ENCODE peak calls at places on chromosomes 3 and 15, in ten cellular contexts. H is natural killer cell, B is HEK293T, K is mesendoderm, X is NCI-H1930, L is fibroblast of the conjunctiva, D is M059J, F is occipital lobe, C is NCI-H1436 treated with DMSO at 0.1 percent for 48 hours, S is PC-3. J is an unnamed sample.

GRCh38 chr3:55662683-55663082 is 175.6 kb upstream of the WNT5A start:
- DNase-seq in X (no peak), B (no peak), C (no peak), D (peak; percentile 53), H (no peak), S (peak; percentile 75), F (no peak), K (no peak), L (no peak), J (no peak)

GRCh38 chr15:53787349-53787748 is 27.9 kb upstream of the WDR72 start:
- DNase-seq in H (no peak), S (no peak), L (no peak), F (no peak), K (no peak), D (no peak), C (no peak), X (no peak), B (no peak), J (no peak)

GRCh38 chr3:115905871-115906270 is 282.6 kb downstream of the GAP43 start:
- DNase-seq in S (no peak), D (no peak), L (no peak), F (no peak), B (no peak), K (no peak), H (no peak), C (no peak), X (no peak), J (no peak)

GRCh38 chr3:117708601-117709000 is 999.0 kb downstream of the TUSC7 start:
- DNase-seq in X (no peak), L (no peak), B (no peak), D (peak; percentile 41), C (no peak), S (peak; percentile 8), K (no peak), H (no peak), F (no peak), J (no peak)

GRCh38 chr3:159480046-159480445 is 508.6 kb upstream of the IL12A start:
- DNase-seq in X (no peak), C (no peak), B (no peak), F (no peak), K (no peak), S (no peak), H (no peak), D (peak; percentile 55), L (no peak), J (no peak)

GRCh38 chr15:39588531-39589192 is 7.8 kb downstream of the THBS1 start:
- DNase-seq in F (no peak), C (no peak), H (no peak), B (no peak), K (no peak), X (no peak), D (peak; percentile 63), L (no peak), S (peak; percentile 1), J (no peak)

GRCh38 chr15:42784705-42785104 is 47.8 kb upstream of the CDAN1 start:
- DNase-seq in L (no peak), K (no peak), D (no peak), F (no peak), B (no peak), S (no peak), X (no peak), C (no peak), H (no peak), J (peak; percentile 70)

GRCh38 chr3:46930945-46931403 is 45.6 kb downstream of the CCDC12 start:
- DNase-seq in K (peak; percentile 83), C (no peak), F (no peak), S (peak; percentile 69), X (no peak), B (no peak), L (no peak), H (no peak), D (peak; percentile 84), J (no peak)

GRCh38 chr15:64969401-64969800 is 20.3 kb downstream of the SPG21 start:
- DNase-seq in L (no peak), F (no peak), H (no peak), X (no peak), D (no peak), K (no peak), B (no peak), C (no peak), S (no peak), J (no peak)

GRCh38 chr3:99419111-99419510 is 219.3 kb upstream of the COL8A1 start:
- DNase-seq in F (no peak), C (no peak), B (no peak), D (peak; percentile 40), X (no peak), S (no peak), L (peak; percentile 35), H (no peak), K (no peak), J (no peak)

GRCh38 chr3:127691974-127692373 is 19.2 kb downstream of the ABTB1 start:
- DNase-seq in K (no peak), C (no peak), F (no peak), X (no peak), L (no peak), B (no peak), D (no peak), S (no peak), H (no peak), J (no peak)

GRCh38 chr3:160485931-160486330 is 36.3 kb upstream of the TRIM59 start:
- DNase-seq in H (no peak), X (no peak), B (no peak), C (no peak), K (no peak), S (no peak), L (no peak), F (no peak), D (no peak), J (no peak)

GRCh38 chr3:78887029-78887428 is 880.8 kb downstream of the ROBO1 start:
- DNase-seq in X (no peak), K (peak; percentile 61), F (no peak), D (peak; percentile 49), H (no peak), L (no peak), C (no peak), S (no peak), B (no peak), J (no peak)

GRCh38 chr3:37824954-37825328 is 36.7 kb upstream of the CTDSPL start:
- DNase-seq in H (no peak), K (peak; percentile 32), F (no peak), L (no peak), S (peak; percentile 27), B (no peak), X (no peak), C (no peak), D (no peak), J (no peak)

GRCh38 chr3:132317229-132317948 is at the start of gene ACP3:
- DNase-seq in D (peak; percentile 62), X (no peak), K (peak; percentile 86), B (peak; percentile 44), C (no peak), S (peak; percentile 95), F (peak; percentile 4), L (peak; percentile 35), H (no peak), J (peak; percentile 30)

GRCh38 chr3:37730825-37731224 is 130.9 kb upstream of the CTDSPL start:
- DNase-seq in S (no peak), C (no peak), X (no peak), F (no peak), L (no peak), D (no peak), K (no peak), H (no peak), B (no peak), J (no peak)

GRCh38 chr3:189710620-189711388 is 79.6 kb downstream of the TP63 start:
- DNase-seq in K (peak; percentile 67), C (no peak), S (peak; percentile 95), D (peak; percentile 97), F (no peak), H (no peak), B (no peak), X (no peak), L (peak; percentile 92), J (no peak)

GRCh38 chr3:58237238-58237939 is at the start of gene ABHD6:
- DNase-seq in X (peak; percentile 18), D (peak; percentile 56), B (peak; percentile 88), F (peak; percentile 66), H (peak; percentile 87), L (no peak), C (no peak), K (peak; percentile 76), S (peak; percentile 66), J (peak; percentile 68)

GRCh38 chr3:196604548-196604947 is 34.9 kb upstream of the NRROS start:
- DNase-seq in X (no peak), H (no peak), S (no peak), D (no peak), B (no peak), K (no peak), F (no peak), L (no peak), C (no peak), J (no peak)

GRCh38 chr15:63071288-63071909 is 28.9 kb downstream of the TPM1 start:
- DNase-seq in D (no peak), B (no peak), F (no peak), L (no peak), X (no peak), K (no peak), C (no peak), S (no peak), H (no peak), J (no peak)

GRCh38 chr3:59812188-59812587 is 762.4 kb upstream of the CFAP20DC start:
- DNase-seq in D (peak; percentile 53), F (no peak), K (no peak), X (no peak), C (no peak), L (no peak), B (no peak), S (no peak), H (no peak), J (no peak)

GRCh38 chr3:51718547-51719412 is 11.9 kb downstream of the GRM2 start:
- DNase-seq in X (peak; percentile 58), S (peak; percentile 80), H (peak; percentile 33), F (no peak), B (peak; percentile 78), L (peak; percentile 18), C (no peak), K (peak; percentile 91), D (peak; percentile 47), J (peak; percentile 70)

GRCh38 chr3:119595639-119596329 is 1.9 kb upstream of the PLA1A start:
- DNase-seq in H (no peak), L (no peak), D (peak; percentile 29), C (no peak), F (no peak), B (no peak), S (no peak), K (no peak), X (no peak), J (no peak)

GRCh38 chr3:149969945-149970715 is 565 bp downstream of the PFN2 start:
- DNase-seq in B (peak; percentile 64), K (peak; percentile 85), H (peak; percentile 68), X (peak; percentile 42), F (peak; percentile 66), S (peak; percentile 75), D (peak; percentile 81), C (peak; percentile 35), L (peak; percentile 69), J (peak; percentile 86)

GRCh38 chr3:149401215-149401925 is 23.9 kb upstream of the TM4SF1 start:
- DNase-seq in F (no peak), C (no peak), B (no peak), L (peak; percentile 34), D (peak; percentile 86), X (no peak), K (no peak), H (no peak), S (peak; percentile 90), J (no peak)

GRCh38 chr15:79243723-79244122 is 38.8 kb upstream of the ANKRD34C start:
- DNase-seq in K (peak; percentile 25), F (peak; percentile 17), H (no peak), X (no peak), D (no peak), C (no peak), S (no peak), B (no peak), L (no peak), J (peak; percentile 28)

GRCh38 chr3:140523600-140523999 is 154.3 kb upstream of the TRIM42 start:
- DNase-seq in S (no peak), K (no peak), C (no peak), H (no peak), D (no peak), B (no peak), F (no peak), L (no peak), X (no peak), J (no peak)

GRCh38 chr3:86800116-86800515 is 190.8 kb downstream of the VGLL3 start:
- DNase-seq in S (no peak), D (no peak), K (no peak), X (no peak), C (no peak), H (no peak), L (no peak), B (no peak), F (no peak), J (no peak)

J was measured in SK-N-DZ.